ENCODE peak calls at places on chromosomes 6 and 20, in six cellular contexts. F, W, E, Z, L and S are unnamed samples. For H3K36me3, the result is how much of the 10 kb centered on the place peaks cover.

GRCh38 chr6:136666041-136666440 is 115.8 kb upstream of the MAP7 start:
- DNase-seq in F (no peak), W (no peak), E (no peak), Z (no peak), L (peak), S (no peak)

GRCh38 chr6:90263653-90264052 is 33.0 kb downstream of the BACH2 start:
- DNase-seq in F (no peak), W (no peak), E (no peak), Z (no peak), L (peak), S (no peak)

GRCh38 chr6:36177166-36177565 is 19.4 kb upstream of the BRPF3 start:
- DNase-seq in F (no peak), W (no peak), E (no peak), Z (no peak), L (no peak), S (no peak)

GRCh38 chr20:577167-577791 is 32.8 kb downstream of the TCF15 start:
- DNase-seq in F (no peak), W (no peak), E (peak), Z (no peak), L (peak), S (no peak)

GRCh38 chr6:159594750-159595117 is 98.3 kb downstream of the SOD2 start:
- DNase-seq in F (no peak), W (no peak), E (peak), Z (no peak), L (peak), S (no peak)

GRCh38 chr6:149316740-149317655 is 514 bp upstream of the TAB2 start:
- DNase-seq in F (peak), W (peak), E (peak), Z (peak), L (peak), S (peak)

GRCh38 chr6:28947831-28948270 is 24.1 kb upstream of the TRIM27 start:
- DNase-seq in F (no peak), W (no peak), E (peak), Z (no peak), L (peak), S (peak)

GRCh38 chr6:166087246-166087645 is 80.4 kb downstream of the TBXT start:
- DNase-seq in F (no peak), W (no peak), E (no peak), Z (no peak), L (no peak), S (no peak)

GRCh38 chr6:15474196-15474595 is 188.6 kb downstream of the DTNBP1 start:
- DNase-seq in F (no peak), W (no peak), E (peak), Z (no peak), L (no peak), S (no peak)

GRCh38 chr6:166419268-166419667 is 36.5 kb upstream of the MPC1 start:
- DNase-seq in F (no peak), W (no peak), E (no peak), Z (no peak), L (peak), S (peak)

GRCh38 chr6:7439243-7439642 is 49.6 kb downstream of the RIOK1 start:
- DNase-seq in F (no peak), W (no peak), E (no peak), Z (no peak), L (no peak), S (no peak)

GRCh38 chr6:138945354-138945753 is 42.7 kb downstream of the REPS1 start:
- DNase-seq in F (no peak), W (no peak), E (peak), Z (no peak), L (peak), S (no peak)

GRCh38 chr20:825710-826421 is 7.6 kb upstream of the FAM110A start:
- DNase-seq in F (no peak), W (no peak), E (peak), Z (no peak), L (no peak), S (peak)

GRCh38 chr6:159098636-159099106 is 53.9 kb upstream of the TAGAP start:
- DNase-seq in F (no peak), W (no peak), E (no peak), Z (no peak), L (no peak), S (no peak)

GRCh38 chr6:155050311-155050710 is 55.2 kb downstream of the TIAM2 start:
- DNase-seq in F (no peak), W (no peak), E (no peak), Z (no peak), L (peak), S (peak)

GRCh38 chr6:12294851-12295536 is 4.8 kb downstream of the EDN1 start:
- DNase-seq in F (no peak), W (no peak), E (peak), Z (no peak), L (no peak), S (no peak)

GRCh38 chr6:45759134-45759849 is 256.4 kb downstream of the CLIC5 start:
- DNase-seq in F (no peak), W (no peak), E (peak), Z (no peak), L (no peak), S (no peak)

GRCh38 chr6:105038259-105038658 is 81.4 kb downstream of the LIN28B start:
- DNase-seq in F (no peak), W (no peak), E (no peak), Z (no peak), L (no peak), S (no peak)

GRCh38 chr20:50675671-50676376 is 15.5 kb downstream of the RIPOR3 start:
- DNase-seq in F (no peak), W (peak), E (no peak), Z (no peak), L (no peak), S (no peak)

GRCh38 chr6:109834595-109835437 is 143.3 kb upstream of the GPR6 start:
- DNase-seq in F (no peak), W (no peak), E (no peak), Z (no peak), L (no peak), S (no peak)

GRCh38 chr6:7673063-7673536 is 52.8 kb upstream of the BMP6 start:
- DNase-seq in F (no peak), W (peak), E (peak), Z (no peak), L (peak), S (peak)

GRCh38 chr6:75770844-75771243 is 21.8 kb downstream of the MYO6 start:
- DNase-seq in F (no peak), W (no peak), E (no peak), Z (no peak), L (no peak), S (no peak)

GRCh38 chr6:133973109-133973971 is 20.3 kb downstream of the TBPL1 start:
- DNase-seq in F (no peak), W (no peak), E (peak), Z (no peak), L (peak), S (no peak)

GRCh38 chr6:170180671-170181337 is 110.1 kb downstream of the DLL1 start:
- DNase-seq in F (no peak), W (no peak), E (no peak), Z (no peak), L (no peak), S (no peak)

GRCh38 chr20:63130654-63131577 is 85.0 kb downstream of the YTHDF1 start:
- DNase-seq in F (peak), W (peak), E (no peak), Z (peak), L (no peak), S (no peak)

GRCh38 chr6:13253272-13253671 is 75.1 kb downstream of the TBC1D7 start:
- DNase-seq in F (no peak), W (no peak), E (no peak), Z (no peak), L (no peak), S (no peak)

GRCh38 chr20:45049904-45050471 is 50.9 kb downstream of the KCNS1 start:
- DNase-seq in F (no peak), W (no peak), E (no peak), Z (no peak), L (no peak), S (no peak)
- H3K27ac ChIP-seq in F (no peak), W (no peak), E (no peak), Z (no peak), L (no peak), S (no peak)

DNA sequence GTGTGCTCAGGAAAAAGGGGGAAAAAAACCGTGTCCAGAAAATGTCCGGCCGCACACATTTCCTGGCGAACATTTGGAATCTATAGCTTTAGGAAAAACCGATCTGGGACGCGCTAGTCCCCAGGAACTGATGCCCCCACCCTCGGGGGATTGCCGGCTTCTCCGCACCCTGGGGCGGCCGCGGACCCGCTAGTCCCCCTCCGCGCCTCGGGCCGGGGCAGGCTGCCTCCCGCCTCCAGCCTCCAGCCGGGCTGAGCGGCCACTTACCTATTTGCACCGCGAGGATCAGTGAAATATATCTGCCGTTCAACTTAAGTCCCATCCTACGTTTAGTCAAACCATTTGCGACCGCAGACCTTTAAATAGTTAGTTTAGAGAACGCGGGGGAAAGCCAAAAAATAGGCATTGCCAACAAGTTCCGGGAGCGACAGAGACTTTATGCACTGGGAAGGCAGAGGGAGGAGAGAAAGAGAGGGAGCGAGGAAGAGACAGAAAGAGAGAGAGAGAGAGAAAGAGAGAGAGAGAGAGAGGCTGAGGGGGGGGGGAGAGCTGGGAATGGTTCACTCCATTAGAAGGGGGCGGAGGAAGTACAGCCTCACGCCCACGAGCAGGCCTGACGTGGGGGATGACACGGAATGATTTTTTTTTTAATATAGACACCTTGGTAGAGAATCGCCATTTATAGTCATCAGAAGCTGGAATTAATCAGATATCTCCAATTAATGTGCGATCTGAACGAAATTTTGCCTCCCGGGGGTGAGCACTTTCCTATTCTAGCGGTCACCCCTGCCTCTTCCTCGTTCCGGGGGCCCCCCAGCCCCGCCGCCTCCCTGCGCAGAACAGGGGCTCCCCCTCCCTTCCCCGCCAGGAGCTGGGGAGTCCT is at the start of gene NRN1:
- DNase-seq in F (peak), W (no peak), E (peak), Z (no peak), L (no peak), S (peak)
- H3K4me3 ChIP-seq in F (no peak), W (peak), E (peak), Z (peak), L (peak), S (peak)

GRCh38 chr20:35479798-35480197 is 24.4 kb downstream of the CEP250 start:
- DNase-seq in F (no peak), W (no peak), E (no peak), Z (no peak), L (no peak), S (no peak)
- H3K36me3 ChIP-seq in F (half or more), W (under half), E (under half), Z (under half), L (half or more), S (under half)

DNA sequence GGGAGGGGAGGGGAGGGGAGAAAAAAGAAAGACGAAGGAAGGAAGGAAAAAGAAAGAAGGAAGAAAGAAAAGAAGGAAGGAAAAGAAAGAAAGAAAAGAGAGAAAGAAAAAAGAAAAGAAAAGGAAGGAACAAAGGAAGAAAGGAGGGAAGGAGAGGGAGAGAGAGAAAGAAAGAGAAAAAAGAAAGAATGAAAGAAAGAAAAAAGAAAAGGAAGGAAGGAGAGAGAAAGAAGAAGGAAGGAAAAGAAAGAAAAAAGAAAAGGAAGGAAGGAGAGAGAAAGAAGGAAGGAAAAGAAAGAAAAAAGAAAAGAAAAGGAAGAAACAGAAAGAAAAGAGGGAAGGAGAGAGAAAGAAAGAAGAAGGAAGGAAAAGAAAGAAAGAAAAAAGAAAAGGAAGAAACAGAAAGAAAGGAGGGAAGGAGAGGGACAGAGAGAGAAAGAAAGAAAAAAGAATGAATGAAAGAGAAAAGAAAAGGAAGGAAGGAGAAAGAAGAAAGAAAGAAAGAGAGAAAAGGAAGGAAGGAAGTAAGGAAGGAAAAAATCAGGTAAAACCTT is 225.3 kb downstream of the TPBG start:
- DNase-seq in F (no peak), W (no peak), E (no peak), Z (no peak), L (no peak), S (no peak)
- H3K27ac ChIP-seq in F (no peak), W (no peak), E (no peak), Z (no peak), L (peak), S (no peak)

DNA sequence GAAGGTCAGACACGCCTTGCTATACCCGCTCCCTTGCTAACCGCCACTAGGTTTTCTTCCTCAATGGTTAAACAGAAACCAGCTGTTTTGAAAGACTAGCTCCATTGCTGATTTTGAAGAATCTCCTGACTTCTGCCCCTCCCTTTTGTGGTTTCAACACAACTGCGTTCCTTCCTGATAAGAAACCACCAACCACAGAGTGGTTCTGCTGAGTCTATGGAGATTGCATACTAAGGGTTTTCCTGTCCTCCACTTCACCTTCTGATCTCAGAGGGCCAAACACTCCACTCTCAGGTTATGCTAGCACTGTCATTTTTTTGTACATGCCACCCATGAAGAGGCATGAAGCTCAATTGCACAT is 207.9 kb downstream of the MYLK4 start:
- DNase-seq in F (no peak), W (no peak), E (peak), Z (no peak), L (peak), S (peak)
- H3K4me3 ChIP-seq in F (no peak), W (no peak), E (no peak), Z (no peak), L (no peak), S (no peak)

DNA sequence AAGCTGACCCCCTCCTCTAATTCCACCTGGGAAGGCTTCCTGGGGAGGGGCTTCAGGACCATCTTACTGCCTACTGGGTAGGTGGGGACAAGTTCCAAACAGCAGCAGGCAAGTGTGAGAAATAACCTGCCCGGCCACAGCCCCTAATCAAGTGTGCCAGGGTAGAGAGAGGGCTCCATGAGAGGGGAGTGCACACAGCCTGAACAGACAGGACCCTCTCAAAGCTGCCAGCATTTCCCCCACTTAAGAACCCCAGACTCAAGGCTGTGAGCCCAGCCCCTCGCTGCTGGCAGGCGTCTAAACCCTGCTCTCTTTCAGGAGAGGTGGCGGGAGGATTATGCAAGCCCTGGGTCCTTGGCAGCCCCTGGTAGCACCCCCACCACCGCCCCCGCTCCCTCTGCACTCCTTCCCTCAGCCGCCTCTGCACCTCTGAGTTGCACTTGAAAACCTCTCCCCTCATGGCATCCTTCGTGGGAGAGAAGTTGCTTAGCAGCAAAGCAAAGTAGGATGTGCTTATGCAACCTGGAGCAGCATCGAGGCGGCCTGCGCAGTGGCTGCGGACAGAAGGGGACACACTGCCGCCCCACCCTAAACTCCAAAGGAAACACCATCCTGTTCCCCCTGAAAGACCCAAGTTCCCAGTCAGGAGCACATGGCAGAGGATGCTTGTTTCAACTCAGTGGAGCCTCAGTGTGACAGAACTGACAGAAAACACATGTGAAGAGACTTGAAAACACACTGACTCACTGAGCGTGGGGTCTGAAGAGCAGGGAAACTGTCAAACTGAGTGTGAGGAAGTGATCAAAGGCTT is 10.5 kb downstream of the DDRGK1 start:
- DNase-seq in F (peak), W (no peak), E (no peak), Z (no peak), L (no peak), S (no peak)
- H3K36me3 ChIP-seq in F (under half), W (half or more), E (under half), Z (under half), L (half or more), S (under half)

GRCh38 chr6:10883312-10884244 is 1.7 kb upstream of the GCM2 start:
- DNase-seq in F (no peak), W (no peak), E (no peak), Z (no peak), L (no peak), S (no peak)
- H3K27ac ChIP-seq in F (no peak), W (no peak), E (no peak), Z (no peak), L (no peak), S (no peak)

DNA sequence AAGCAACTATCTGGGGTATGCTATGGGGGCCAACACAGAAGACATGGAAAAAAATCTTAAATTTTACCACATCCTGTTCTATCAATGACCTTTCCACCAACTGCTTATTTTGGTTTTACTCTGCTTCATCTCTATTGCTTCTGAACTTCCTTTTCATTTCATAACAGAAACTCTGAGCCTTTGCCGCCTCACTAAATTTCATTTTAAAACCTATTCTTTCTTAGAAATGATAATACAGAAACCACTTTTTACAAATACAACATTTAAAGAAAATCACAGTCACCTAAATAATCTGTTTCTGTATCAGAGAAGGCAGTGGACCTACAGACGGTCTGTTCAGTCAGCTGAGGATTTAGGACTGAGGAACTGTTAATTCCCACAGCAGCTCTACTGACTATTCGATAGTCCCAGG is 117.5 kb downstream of the KCNQ5 start:
- DNase-seq in F (no peak), W (no peak), E (no peak), Z (no peak), L (no peak), S (no peak)
- H3K4me3 ChIP-seq in F (no peak), W (no peak), E (no peak), Z (no peak), L (no peak), S (no peak)

GRCh38 chr6:24821860-24822444 is 23.2 kb upstream of the ARMH2 start:
- DNase-seq in F (no peak), W (no peak), E (no peak), Z (no peak), L (no peak), S (no peak)
- H3K36me3 ChIP-seq in F (under half), W (under half), E (under half), Z (under half), L (under half), S (under half)